ENCODE peak calls at places on chromosomes 2 and 18, in six cellular contexts. One of them, this sample, is unnamed.

GRCh38 chr18:44887227-44887631 is 206.5 kb downstream of the SETBP1 start:
- DNase-seq in activated CD4-positive, alpha-beta T cell treated with anti-CD3 and anti-CD28 coated beads for 4 hours: no peak
- DNase-seq in fibroblast of lung: no peak
- DNase-seq in neural crest cell: no peak
- DNase-seq in activated CD8-positive, alpha-beta memory T cell treated with anti-CD3 and anti-CD28 coated beads for 4 hours: peak; percentile 5
- DNase-seq in A172: peak; percentile 58
- DNase-seq in this sample: no peak

GRCh38 chr2:120228503-120228902 is 5.3 kb upstream of the TMEM185B start:
- DNase-seq in fibroblast of lung: no peak
- DNase-seq in neural crest cell: no peak
- DNase-seq in activated CD4-positive, alpha-beta T cell treated with anti-CD3 and anti-CD28 coated beads for 4 hours: no peak
- DNase-seq in activated CD8-positive, alpha-beta memory T cell treated with anti-CD3 and anti-CD28 coated beads for 4 hours: no peak
- DNase-seq in A172: no peak
- DNase-seq in this sample: no peak

GRCh38 chr2:108459441-108459840 is 10.4 kb downstream of the GCC2 start:
- DNase-seq in A172: no peak
- DNase-seq in neural crest cell: no peak
- DNase-seq in activated CD8-positive, alpha-beta memory T cell treated with anti-CD3 and anti-CD28 coated beads for 4 hours: no peak
- DNase-seq in fibroblast of lung: no peak
- DNase-seq in activated CD4-positive, alpha-beta T cell treated with anti-CD3 and anti-CD28 coated beads for 4 hours: no peak
- DNase-seq in this sample: no peak

GRCh38 chr2:138777996-138778395 is 2.2 kb downstream of the NXPH2 start:
- DNase-seq in A172: peak; percentile 89
- DNase-seq in fibroblast of lung: no peak
- DNase-seq in activated CD4-positive, alpha-beta T cell treated with anti-CD3 and anti-CD28 coated beads for 4 hours: no peak
- DNase-seq in neural crest cell: no peak
- DNase-seq in activated CD8-positive, alpha-beta memory T cell treated with anti-CD3 and anti-CD28 coated beads for 4 hours: no peak
- DNase-seq in this sample: peak; percentile 66

GRCh38 chr18:69752737-69753380 is 194.8 kb downstream of the CD226 start:
- DNase-seq in activated CD8-positive, alpha-beta memory T cell treated with anti-CD3 and anti-CD28 coated beads for 4 hours: no peak
- DNase-seq in activated CD4-positive, alpha-beta T cell treated with anti-CD3 and anti-CD28 coated beads for 4 hours: no peak
- DNase-seq in neural crest cell: peak; percentile 14
- DNase-seq in A172: no peak
- DNase-seq in fibroblast of lung: no peak
- DNase-seq in this sample: peak; percentile 41

GRCh38 chr2:121094845-121095244 is 190.2 kb downstream of the TFCP2L1 start:
- DNase-seq in fibroblast of lung: no peak
- DNase-seq in activated CD8-positive, alpha-beta memory T cell treated with anti-CD3 and anti-CD28 coated beads for 4 hours: no peak
- DNase-seq in activated CD4-positive, alpha-beta T cell treated with anti-CD3 and anti-CD28 coated beads for 4 hours: no peak
- DNase-seq in neural crest cell: no peak
- DNase-seq in A172: no peak
- DNase-seq in this sample: no peak

GRCh38 chr2:61707984-61708852 is 145.6 kb downstream of the FAM161A start:
- DNase-seq in fibroblast of lung: peak; percentile 30
- DNase-seq in activated CD8-positive, alpha-beta memory T cell treated with anti-CD3 and anti-CD28 coated beads for 4 hours: no peak
- DNase-seq in activated CD4-positive, alpha-beta T cell treated with anti-CD3 and anti-CD28 coated beads for 4 hours: no peak
- DNase-seq in neural crest cell: no peak
- DNase-seq in A172: peak; percentile 72
- DNase-seq in this sample: peak; percentile 38

GRCh38 chr2:223591596-223591995 is 10.6 kb downstream of the SCG2 start:
- DNase-seq in activated CD4-positive, alpha-beta T cell treated with anti-CD3 and anti-CD28 coated beads for 4 hours: no peak
- DNase-seq in fibroblast of lung: no peak
- DNase-seq in neural crest cell: no peak
- DNase-seq in A172: peak; percentile 43
- DNase-seq in activated CD8-positive, alpha-beta memory T cell treated with anti-CD3 and anti-CD28 coated beads for 4 hours: no peak
- DNase-seq in this sample: no peak

GRCh38 chr2:145022671-145023330 is 502.9 kb upstream of the ZEB2 start:
- DNase-seq in neural crest cell: no peak
- DNase-seq in activated CD8-positive, alpha-beta memory T cell treated with anti-CD3 and anti-CD28 coated beads for 4 hours: no peak
- DNase-seq in A172: peak; percentile 28
- DNase-seq in activated CD4-positive, alpha-beta T cell treated with anti-CD3 and anti-CD28 coated beads for 4 hours: no peak
- DNase-seq in fibroblast of lung: peak; percentile 55
- DNase-seq in this sample: no peak

GRCh38 chr2:101474752-101475384 is at the start of gene RFX8:
- DNase-seq in activated CD8-positive, alpha-beta memory T cell treated with anti-CD3 and anti-CD28 coated beads for 4 hours: no peak
- DNase-seq in neural crest cell: no peak
- DNase-seq in activated CD4-positive, alpha-beta T cell treated with anti-CD3 and anti-CD28 coated beads for 4 hours: peak; percentile 53
- DNase-seq in fibroblast of lung: peak; percentile 96
- DNase-seq in A172: no peak
- DNase-seq in this sample: no peak

GRCh38 chr2:46847726-46848421 is 67.7 kb downstream of the MCFD2 start:
- DNase-seq in A172: no peak
- DNase-seq in fibroblast of lung: peak; percentile 90
- DNase-seq in activated CD8-positive, alpha-beta memory T cell treated with anti-CD3 and anti-CD28 coated beads for 4 hours: no peak
- DNase-seq in neural crest cell: no peak
- DNase-seq in activated CD4-positive, alpha-beta T cell treated with anti-CD3 and anti-CD28 coated beads for 4 hours: no peak
- DNase-seq in this sample: no peak

GRCh38 chr2:227655454-227655853 is 11.2 kb upstream of the SCYGR5 start:
- DNase-seq in neural crest cell: no peak
- DNase-seq in activated CD4-positive, alpha-beta T cell treated with anti-CD3 and anti-CD28 coated beads for 4 hours: no peak
- DNase-seq in A172: peak; percentile 86
- DNase-seq in fibroblast of lung: peak; percentile 93
- DNase-seq in activated CD8-positive, alpha-beta memory T cell treated with anti-CD3 and anti-CD28 coated beads for 4 hours: no peak
- DNase-seq in this sample: peak; percentile 81

GRCh38 chr18:69945220-69946114 is 2.2 kb downstream of the CD226 start:
- DNase-seq in activated CD8-positive, alpha-beta memory T cell treated with anti-CD3 and anti-CD28 coated beads for 4 hours: no peak
- DNase-seq in activated CD4-positive, alpha-beta T cell treated with anti-CD3 and anti-CD28 coated beads for 4 hours: no peak
- DNase-seq in fibroblast of lung: no peak
- DNase-seq in A172: no peak
- DNase-seq in neural crest cell: no peak
- DNase-seq in this sample: no peak

GRCh38 chr2:11234309-11234708 is 79.0 kb downstream of the SLC66A3 start:
- DNase-seq in activated CD4-positive, alpha-beta T cell treated with anti-CD3 and anti-CD28 coated beads for 4 hours: no peak
- DNase-seq in fibroblast of lung: peak; percentile 53
- DNase-seq in activated CD8-positive, alpha-beta memory T cell treated with anti-CD3 and anti-CD28 coated beads for 4 hours: no peak
- DNase-seq in A172: peak; percentile 10
- DNase-seq in neural crest cell: no peak
- DNase-seq in this sample: peak; percentile 27

GRCh38 chr2:156476516-156477206 is 40.5 kb downstream of the GPD2 start:
- DNase-seq in A172: peak; percentile 80
- DNase-seq in activated CD8-positive, alpha-beta memory T cell treated with anti-CD3 and anti-CD28 coated beads for 4 hours: no peak
- DNase-seq in neural crest cell: no peak
- DNase-seq in activated CD4-positive, alpha-beta T cell treated with anti-CD3 and anti-CD28 coated beads for 4 hours: no peak
- DNase-seq in fibroblast of lung: peak; percentile 36
- DNase-seq in this sample: no peak

GRCh38 chr2:182367401-182367800 is 59.4 kb downstream of the PDE1A start:
- DNase-seq in neural crest cell: no peak
- DNase-seq in fibroblast of lung: no peak
- DNase-seq in activated CD4-positive, alpha-beta T cell treated with anti-CD3 and anti-CD28 coated beads for 4 hours: no peak
- DNase-seq in A172: no peak
- DNase-seq in activated CD8-positive, alpha-beta memory T cell treated with anti-CD3 and anti-CD28 coated beads for 4 hours: no peak
- DNase-seq in this sample: no peak

GRCh38 chr2:1743396-1744150 is 742 bp downstream of the PXDN start:
- DNase-seq in fibroblast of lung: peak; percentile 74
- DNase-seq in A172: peak; percentile 22
- DNase-seq in activated CD8-positive, alpha-beta memory T cell treated with anti-CD3 and anti-CD28 coated beads for 4 hours: no peak
- DNase-seq in activated CD4-positive, alpha-beta T cell treated with anti-CD3 and anti-CD28 coated beads for 4 hours: no peak
- DNase-seq in neural crest cell: peak; percentile 58
- DNase-seq in this sample: no peak

GRCh38 chr2:120436885-120437603 is 91.1 kb downstream of the INHBB start:
- DNase-seq in fibroblast of lung: peak; percentile 29
- DNase-seq in A172: peak; percentile 69
- DNase-seq in activated CD8-positive, alpha-beta memory T cell treated with anti-CD3 and anti-CD28 coated beads for 4 hours: no peak
- DNase-seq in neural crest cell: no peak
- DNase-seq in activated CD4-positive, alpha-beta T cell treated with anti-CD3 and anti-CD28 coated beads for 4 hours: no peak
- DNase-seq in this sample: peak; percentile 15

GRCh38 chr18:74459877-74460276 is 2.8 kb upstream of the DIPK1C start:
- DNase-seq in fibroblast of lung: no peak
- DNase-seq in neural crest cell: no peak
- DNase-seq in activated CD4-positive, alpha-beta T cell treated with anti-CD3 and anti-CD28 coated beads for 4 hours: no peak
- DNase-seq in A172: no peak
- DNase-seq in activated CD8-positive, alpha-beta memory T cell treated with anti-CD3 and anti-CD28 coated beads for 4 hours: no peak
- DNase-seq in this sample: no peak

GRCh38 chr2:102698369-102699111 is 63.3 kb upstream of the TMEM182 start:
- DNase-seq in activated CD4-positive, alpha-beta T cell treated with anti-CD3 and anti-CD28 coated beads for 4 hours: no peak
- DNase-seq in A172: no peak
- DNase-seq in neural crest cell: no peak
- DNase-seq in activated CD8-positive, alpha-beta memory T cell treated with anti-CD3 and anti-CD28 coated beads for 4 hours: no peak
- DNase-seq in fibroblast of lung: peak; percentile 5
- DNase-seq in this sample: no peak

GRCh38 chr2:105621038-105621437 is 123.7 kb upstream of the NCK2 start:
- DNase-seq in A172: no peak
- DNase-seq in neural crest cell: no peak
- DNase-seq in activated CD8-positive, alpha-beta memory T cell treated with anti-CD3 and anti-CD28 coated beads for 4 hours: no peak
- DNase-seq in activated CD4-positive, alpha-beta T cell treated with anti-CD3 and anti-CD28 coated beads for 4 hours: no peak
- DNase-seq in fibroblast of lung: no peak
- DNase-seq in this sample: no peak

GRCh38 chr2:121897335-121897970 is 142.0 kb downstream of the TSN start:
- DNase-seq in activated CD8-positive, alpha-beta memory T cell treated with anti-CD3 and anti-CD28 coated beads for 4 hours: no peak
- DNase-seq in neural crest cell: peak; percentile 39
- DNase-seq in fibroblast of lung: peak; percentile 13
- DNase-seq in activated CD4-positive, alpha-beta T cell treated with anti-CD3 and anti-CD28 coated beads for 4 hours: no peak
- DNase-seq in A172: peak; percentile 43
- DNase-seq in this sample: peak; percentile 64

GRCh38 chr2:191247381-191248057 is 2.3 kb downstream of the MYO1B start:
- DNase-seq in activated CD8-positive, alpha-beta memory T cell treated with anti-CD3 and anti-CD28 coated beads for 4 hours: no peak
- DNase-seq in activated CD4-positive, alpha-beta T cell treated with anti-CD3 and anti-CD28 coated beads for 4 hours: no peak
- DNase-seq in A172: peak; percentile 84
- DNase-seq in fibroblast of lung: peak; percentile 89
- DNase-seq in neural crest cell: no peak
- DNase-seq in this sample: peak; percentile 36

GRCh38 chr2:62713837-62714236 is 8.3 kb downstream of the EHBP1 start:
- DNase-seq in A172: no peak
- DNase-seq in fibroblast of lung: peak; percentile 35
- DNase-seq in activated CD8-positive, alpha-beta memory T cell treated with anti-CD3 and anti-CD28 coated beads for 4 hours: no peak
- DNase-seq in activated CD4-positive, alpha-beta T cell treated with anti-CD3 and anti-CD28 coated beads for 4 hours: no peak
- DNase-seq in neural crest cell: no peak
- DNase-seq in this sample: no peak

GRCh38 chr18:28015671-28016070 is 161.3 kb downstream of the CDH2 start:
- DNase-seq in fibroblast of lung: no peak
- DNase-seq in activated CD4-positive, alpha-beta T cell treated with anti-CD3 and anti-CD28 coated beads for 4 hours: no peak
- DNase-seq in neural crest cell: no peak
- DNase-seq in A172: no peak
- DNase-seq in activated CD8-positive, alpha-beta memory T cell treated with anti-CD3 and anti-CD28 coated beads for 4 hours: no peak
- DNase-seq in this sample: no peak

GRCh38 chr18:79400591-79401381 is 5.1 kb downstream of the NFATC1 start:
- DNase-seq in A172: no peak
- DNase-seq in activated CD8-positive, alpha-beta memory T cell treated with anti-CD3 and anti-CD28 coated beads for 4 hours: no peak
- DNase-seq in neural crest cell: no peak
- DNase-seq in activated CD4-positive, alpha-beta T cell treated with anti-CD3 and anti-CD28 coated beads for 4 hours: peak; percentile 65
- DNase-seq in fibroblast of lung: no peak
- DNase-seq in this sample: no peak

GRCh38 chr18:48116873-48117630 is 186.6 kb upstream of the SMAD2 start:
- DNase-seq in activated CD4-positive, alpha-beta T cell treated with anti-CD3 and anti-CD28 coated beads for 4 hours: no peak
- DNase-seq in neural crest cell: no peak
- DNase-seq in fibroblast of lung: no peak
- DNase-seq in activated CD8-positive, alpha-beta memory T cell treated with anti-CD3 and anti-CD28 coated beads for 4 hours: no peak
- DNase-seq in A172: no peak
- DNase-seq in this sample: no peak

GRCh38 chr2:168034586-168034985 is 212.8 kb downstream of the STK39 start:
- DNase-seq in neural crest cell: no peak
- DNase-seq in activated CD4-positive, alpha-beta T cell treated with anti-CD3 and anti-CD28 coated beads for 4 hours: no peak
- DNase-seq in activated CD8-positive, alpha-beta memory T cell treated with anti-CD3 and anti-CD28 coated beads for 4 hours: no peak
- DNase-seq in A172: no peak
- DNase-seq in fibroblast of lung: no peak
- DNase-seq in this sample: no peak

GRCh38 chr2:236155406-236155805 is 12.8 kb downstream of the GBX2 start:
- DNase-seq in activated CD8-positive, alpha-beta memory T cell treated with anti-CD3 and anti-CD28 coated beads for 4 hours: no peak
- DNase-seq in neural crest cell: no peak
- DNase-seq in A172: no peak
- DNase-seq in activated CD4-positive, alpha-beta T cell treated with anti-CD3 and anti-CD28 coated beads for 4 hours: no peak
- DNase-seq in fibroblast of lung: no peak
- DNase-seq in this sample: no peak

GRCh38 chr18:57915241-57915640 is 112.1 kb upstream of the ATP8B1 start:
- DNase-seq in fibroblast of lung: peak; percentile 86
- DNase-seq in A172: no peak
- DNase-seq in activated CD8-positive, alpha-beta memory T cell treated with anti-CD3 and anti-CD28 coated beads for 4 hours: no peak
- DNase-seq in activated CD4-positive, alpha-beta T cell treated with anti-CD3 and anti-CD28 coated beads for 4 hours: no peak
- DNase-seq in neural crest cell: no peak
- DNase-seq in this sample: no peak

GRCh38 chr18:13658444-13659204 is 67.7 kb downstream of the FAM210A start:
- DNase-seq in fibroblast of lung: no peak
- DNase-seq in A172: no peak
- DNase-seq in activated CD8-positive, alpha-beta memory T cell treated with anti-CD3 and anti-CD28 coated beads for 4 hours: no peak
- DNase-seq in activated CD4-positive, alpha-beta T cell treated with anti-CD3 and anti-CD28 coated beads for 4 hours: no peak
- DNase-seq in neural crest cell: no peak
- DNase-seq in this sample: no peak

GRCh38 chr2:69933254-69933828 is 18.4 kb downstream of the MXD1 start:
- DNase-seq in activated CD8-positive, alpha-beta memory T cell treated with anti-CD3 and anti-CD28 coated beads for 4 hours: no peak
- DNase-seq in neural crest cell: no peak
- DNase-seq in fibroblast of lung: no peak
- DNase-seq in A172: no peak
- DNase-seq in activated CD4-positive, alpha-beta T cell treated with anti-CD3 and anti-CD28 coated beads for 4 hours: no peak
- DNase-seq in this sample: no peak

GRCh38 chr2:231000211-231000904 is 4.4 kb downstream of the SPATA3 start:
- DNase-seq in fibroblast of lung: no peak
- DNase-seq in activated CD8-positive, alpha-beta memory T cell treated with anti-CD3 and anti-CD28 coated beads for 4 hours: no peak
- DNase-seq in neural crest cell: no peak
- DNase-seq in activated CD4-positive, alpha-beta T cell treated with anti-CD3 and anti-CD28 coated beads for 4 hours: no peak
- DNase-seq in A172: no peak
- DNase-seq in this sample: no peak

GRCh38 chr18:8765692-8766463 is 60.5 kb downstream of the MTCL1 start:
- DNase-seq in fibroblast of lung: no peak
- DNase-seq in activated CD4-positive, alpha-beta T cell treated with anti-CD3 and anti-CD28 coated beads for 4 hours: no peak
- DNase-seq in A172: peak; percentile 61
- DNase-seq in activated CD8-positive, alpha-beta memory T cell treated with anti-CD3 and anti-CD28 coated beads for 4 hours: no peak
- DNase-seq in neural crest cell: no peak
- DNase-seq in this sample: no peak

GRCh38 chr2:179106342-179107178 is 56.6 kb upstream of the CCDC141 start:
- DNase-seq in A172: peak; percentile 97
- DNase-seq in activated CD8-positive, alpha-beta memory T cell treated with anti-CD3 and anti-CD28 coated beads for 4 hours: no peak
- DNase-seq in fibroblast of lung: peak; percentile 97
- DNase-seq in activated CD4-positive, alpha-beta T cell treated with anti-CD3 and anti-CD28 coated beads for 4 hours: no peak
- DNase-seq in neural crest cell: no peak
- DNase-seq in this sample: peak; percentile 51

GRCh38 chr2:128635361-128635900 is 316.8 kb upstream of the HS6ST1 start:
- DNase-seq in activated CD4-positive, alpha-beta T cell treated with anti-CD3 and anti-CD28 coated beads for 4 hours: no peak
- DNase-seq in neural crest cell: no peak
- DNase-seq in A172: no peak
- DNase-seq in activated CD8-positive, alpha-beta memory T cell treated with anti-CD3 and anti-CD28 coated beads for 4 hours: no peak
- DNase-seq in fibroblast of lung: no peak
- DNase-seq in this sample: no peak

GRCh38 chr2:145066795-145067194 is 546.9 kb upstream of the ZEB2 start:
- DNase-seq in activated CD8-positive, alpha-beta memory T cell treated with anti-CD3 and anti-CD28 coated beads for 4 hours: no peak
- DNase-seq in fibroblast of lung: no peak
- DNase-seq in activated CD4-positive, alpha-beta T cell treated with anti-CD3 and anti-CD28 coated beads for 4 hours: no peak
- DNase-seq in neural crest cell: no peak
- DNase-seq in A172: no peak
- DNase-seq in this sample: peak; percentile 90

GRCh38 chr2:3643371-3644245 is 14.4 kb upstream of the ALLC start:
- DNase-seq in A172: no peak
- DNase-seq in neural crest cell: no peak
- DNase-seq in fibroblast of lung: no peak
- DNase-seq in activated CD4-positive, alpha-beta T cell treated with anti-CD3 and anti-CD28 coated beads for 4 hours: no peak
- DNase-seq in activated CD8-positive, alpha-beta memory T cell treated with anti-CD3 and anti-CD28 coated beads for 4 hours: no peak
- DNase-seq in this sample: no peak

This sample was measured in NCI-H460.